ENCODE peak calls at places on chromosomes 6 and 20, in five cellular contexts. Y is Panc1, W is HCT116, L is esophagus muscularis mucosa, N is upper lobe of left lung. F is an unnamed sample. For H3K4me1, the result is how much of the 10 kb centered on the place peaks cover.

GRCh38 chr20:11810316-11811130 is 107.2 kb upstream of the BTBD3 start:
- DNase-seq in Y (no peak), W (no peak), L (no peak), N (no peak), F (no peak)

GRCh38 chr6:36851149-36851614 is 11.9 kb upstream of the CPNE5 start:
- DNase-seq in Y (no peak), W (peak), L (no peak), N (peak), F (peak)

GRCh38 chr6:33405541-33405940 is 5.3 kb upstream of the PHF1 start:
- DNase-seq in Y (no peak), W (no peak), L (no peak), N (no peak), F (no peak)

GRCh38 chr6:38720295-38720694 is 5.2 kb downstream of the DNAH8 start:
- DNase-seq in Y (no peak), W (peak), L (no peak), N (no peak), F (no peak)

GRCh38 chr6:128600397-128600951 is 80.1 kb upstream of the PTPRK start:
- DNase-seq in Y (no peak), W (no peak), L (no peak), N (no peak), F (no peak)

GRCh38 chr20:62477669-62478450 is 2.1 kb upstream of the GATA5 start:
- DNase-seq in Y (no peak), W (no peak), L (no peak), N (no peak), F (no peak)

GRCh38 chr6:21305827-21306469 is 287.6 kb upstream of the SOX4 start:
- DNase-seq in Y (no peak), W (no peak), L (no peak), N (no peak), F (no peak)

GRCh38 chr6:114939630-114940029 is 596.8 kb upstream of the HS3ST5 start:
- DNase-seq in Y (no peak), W (no peak), L (no peak), N (no peak), F (no peak)

GRCh38 chr6:118377711-118378414 is 170.2 kb upstream of the PLN start:
- DNase-seq in Y (no peak), W (no peak), L (no peak), N (peak), F (no peak)

GRCh38 chr6:71410681-71411080 is 122.1 kb downstream of the OGFRL1 start:
- DNase-seq in Y (no peak), W (no peak), L (no peak), N (no peak), F (no peak)

GRCh38 chr6:169099411-169100202 is 154.0 kb downstream of the THBS2 start:
- DNase-seq in Y (no peak), W (peak), L (peak), N (no peak), F (no peak)

GRCh38 chr6:155050311-155050710 is 55.2 kb downstream of the TIAM2 start:
- DNase-seq in Y (no peak), W (no peak), L (no peak), N (no peak), F (no peak)

GRCh38 chr6:159461266-159461665 is 231.8 kb downstream of the SOD2 start:
- DNase-seq in Y (no peak), W (no peak), L (no peak), N (no peak), F (no peak)

GRCh38 chr6:155436981-155437749 is 18.5 kb downstream of the NOX3 start:
- DNase-seq in Y (no peak), W (no peak), L (no peak), N (no peak), F (no peak)

GRCh38 chr6:101613556-101613955 is 220.0 kb downstream of the GRIK2 start:
- DNase-seq in Y (no peak), W (no peak), L (no peak), N (no peak), F (no peak)

GRCh38 chr6:14381225-14381887 is 263.8 kb downstream of the CD83 start:
- DNase-seq in Y (no peak), W (no peak), L (no peak), N (no peak), F (no peak)

GRCh38 chr6:48117246-48117645 is 6.2 kb upstream of the PTCHD4 start:
- DNase-seq in Y (no peak), W (no peak), L (no peak), N (no peak), F (no peak)

GRCh38 chr6:32240686-32241085 is 16.8 kb upstream of the NOTCH4 start:
- DNase-seq in Y (no peak), W (no peak), L (no peak), N (no peak), F (no peak)

GRCh38 chr20:63891061-63892002 is 3.6 kb upstream of the DNAJC5 start:
- DNase-seq in Y (no peak), W (no peak), L (no peak), N (peak), F (no peak)

GRCh38 chr20:63890201-63890576 is 4.7 kb upstream of the DNAJC5 start:
- DNase-seq in Y (no peak), W (no peak), L (no peak), N (no peak), F (no peak)

GRCh38 chr20:63886921-63887320 is 8.0 kb upstream of the DNAJC5 start:
- DNase-seq in Y (no peak), W (no peak), L (no peak), N (no peak), F (no peak)

GRCh38 chr20:63890616-63891015 is 4.3 kb upstream of the DNAJC5 start:
- DNase-seq in Y (no peak), W (no peak), L (no peak), N (peak), F (no peak)

DNA sequence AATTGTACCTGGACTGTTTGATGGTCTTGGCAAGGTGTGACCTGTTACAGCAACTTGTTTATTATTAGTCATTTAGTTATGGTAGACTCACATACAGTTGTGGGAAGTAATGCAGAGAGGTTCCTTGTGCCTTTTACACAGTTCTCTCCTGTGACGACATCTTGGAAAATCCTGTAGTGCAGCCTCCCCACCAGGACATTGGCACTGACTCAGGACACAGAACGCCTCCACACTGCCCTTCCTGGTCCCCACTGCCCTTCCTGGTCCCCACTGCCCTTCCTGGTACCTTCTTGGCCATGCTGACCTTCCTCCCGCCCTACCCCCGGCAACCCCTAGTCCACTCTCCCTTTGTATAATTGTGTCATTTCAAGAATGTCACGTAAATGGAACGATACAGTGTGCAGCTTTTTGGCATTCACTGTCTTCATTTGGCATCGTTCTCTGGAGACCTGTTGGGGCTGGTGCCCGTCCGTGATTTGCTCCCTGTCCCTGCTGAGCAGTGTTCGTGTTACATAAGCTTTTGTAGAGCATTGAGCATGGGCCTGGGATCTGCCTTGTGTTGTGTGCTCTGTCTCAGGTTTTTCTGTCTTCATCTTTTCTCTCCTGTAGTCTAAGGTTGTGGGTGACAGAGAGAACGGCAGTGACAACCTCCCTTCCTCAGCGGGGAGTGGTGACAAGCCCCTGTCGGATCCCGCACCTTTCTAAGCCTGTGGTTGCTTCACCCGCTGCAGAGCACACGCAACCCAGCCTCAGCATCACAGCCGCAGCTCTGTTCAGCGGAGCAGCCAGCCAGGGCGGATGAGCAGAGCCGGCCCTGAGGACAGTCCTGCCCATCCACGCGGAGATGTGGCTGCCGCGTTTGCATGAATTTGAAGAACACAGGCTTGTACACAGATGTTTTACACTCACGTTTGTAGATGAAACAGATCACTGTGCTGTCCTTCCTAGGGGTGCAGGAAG is 5.4 kb upstream of the DNAJC5 start:
- DNase-seq in Y (no peak), W (no peak), L (no peak), N (peak), F (no peak)
- H3K4me1 ChIP-seq in Y (under half), W (under half), L (under half), N (under half), F (under half)

GRCh38 chr6:30790734-30791383 is 46.5 kb upstream of the IER3 start:
- DNase-seq in Y (no peak), W (no peak), L (no peak), N (no peak), F (no peak)

GRCh38 chr6:30798501-30798900 is 54.2 kb upstream of the IER3 start:
- DNase-seq in Y (no peak), W (no peak), L (no peak), N (no peak), F (no peak)

GRCh38 chr6:30793521-30794194 is 49.3 kb upstream of the IER3 start:
- DNase-seq in Y (no peak), W (no peak), L (no peak), N (no peak), F (no peak)

GRCh38 chr6:30799210-30799609 is 54.9 kb upstream of the IER3 start:
- DNase-seq in Y (no peak), W (no peak), L (no peak), N (no peak), F (no peak)

GRCh38 chr6:30795549-30796293 is 51.4 kb upstream of the IER3 start:
- DNase-seq in Y (no peak), W (no peak), L (no peak), N (no peak), F (no peak)
- TF ChIP-seq POLR2AphosphoS5 in Y (no peak), W (no peak), L (no peak), N (no peak), F (no peak)

DNA sequence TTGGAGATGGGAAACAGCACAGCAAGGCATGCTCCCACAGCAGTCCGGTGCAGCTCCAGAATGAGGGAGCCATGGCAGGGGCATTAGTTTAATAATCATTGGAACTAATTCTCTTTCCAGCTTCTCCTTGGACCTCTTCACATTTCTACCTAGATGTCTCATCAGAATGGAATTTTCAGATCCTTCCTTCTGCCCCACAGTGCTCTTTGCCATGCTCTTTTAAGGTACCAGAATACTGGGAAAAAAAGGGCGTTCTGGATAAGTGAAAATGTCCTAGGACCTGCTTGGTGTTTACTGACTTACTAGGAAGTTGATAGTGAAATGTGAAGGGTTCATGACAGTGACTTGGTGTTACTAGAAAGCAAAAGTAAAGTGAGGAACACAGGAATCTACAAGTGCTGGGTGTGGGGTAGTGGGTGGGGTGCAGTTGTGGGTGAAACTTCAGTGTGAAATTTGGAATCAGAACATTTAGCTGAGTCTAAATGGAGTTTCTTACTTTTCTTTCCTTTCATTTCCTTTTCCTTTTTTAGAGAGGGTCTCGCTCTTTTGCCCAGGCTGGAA is 207.1 kb downstream of the ARID1B start:
- DNase-seq in Y (no peak), W (no peak), L (no peak), N (no peak), F (no peak)
- H3K4me1 ChIP-seq in Y (under half), W (under half), L (under half), N (under half), F (under half)

GRCh38 chr6:66361886-66362285 is 654.9 kb upstream of the EYS start:
- DNase-seq in Y (no peak), W (no peak), L (no peak), N (no peak), F (no peak)

GRCh38 chr6:66362888-66363287 is 655.9 kb upstream of the EYS start:
- DNase-seq in Y (no peak), W (no peak), L (no peak), N (no peak), F (no peak)
- TF ChIP-seq POLR2AphosphoS5 in Y (no peak), W (no peak), L (no peak), N (no peak), F (no peak)

GRCh38 chr6:134199848-134200606 is 117.9 kb downstream of the SGK1 start:
- DNase-seq in Y (no peak), W (no peak), L (no peak), N (no peak), F (no peak)
- H3K4me1 ChIP-seq in Y (under half), W (under half), L (under half), N (under half), F (under half)

DNA sequence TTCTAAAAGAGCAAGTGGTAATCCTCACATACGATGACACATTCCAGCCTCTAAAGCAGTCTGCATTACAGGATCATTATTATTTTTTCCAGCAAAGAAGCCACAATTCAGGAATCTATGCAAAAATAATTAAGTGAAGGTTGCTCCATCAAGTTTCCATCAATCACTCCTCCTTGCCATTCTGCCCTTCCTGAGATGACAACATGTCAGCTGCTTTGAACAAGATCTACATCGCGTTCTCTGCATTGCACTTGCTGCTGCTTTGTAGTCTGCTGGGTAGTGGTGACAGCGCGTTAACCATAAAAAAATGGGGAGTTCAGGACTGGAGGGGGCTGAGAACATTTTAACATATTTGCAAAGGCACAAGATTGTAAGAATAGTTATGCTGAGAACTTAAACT is 147.7 kb downstream of the GMPR start:
- DNase-seq in Y (no peak), W (no peak), L (no peak), N (no peak), F (no peak)
- TF ChIP-seq POLR2AphosphoS5 in Y (no peak), W (no peak), L (no peak), N (no peak), F (no peak)

GRCh38 chr20:17961600-17961965 is 7.0 kb downstream of the SNX5 start:
- DNase-seq in Y (no peak), W (no peak), L (no peak), N (no peak), F (no peak)

GRCh38 chr20:17958326-17959256 is 10.0 kb downstream of the SNX5 start:
- DNase-seq in Y (no peak), W (no peak), L (no peak), N (no peak), F (no peak)

GRCh38 chr20:17959257-17959627 is 9.4 kb downstream of the SNX5 start:
- DNase-seq in Y (no peak), W (no peak), L (no peak), N (no peak), F (no peak)

GRCh38 chr20:17963114-17963897 is 5.3 kb downstream of the SNX5 start:
- DNase-seq in Y (no peak), W (no peak), L (no peak), N (no peak), F (no peak)

DNA sequence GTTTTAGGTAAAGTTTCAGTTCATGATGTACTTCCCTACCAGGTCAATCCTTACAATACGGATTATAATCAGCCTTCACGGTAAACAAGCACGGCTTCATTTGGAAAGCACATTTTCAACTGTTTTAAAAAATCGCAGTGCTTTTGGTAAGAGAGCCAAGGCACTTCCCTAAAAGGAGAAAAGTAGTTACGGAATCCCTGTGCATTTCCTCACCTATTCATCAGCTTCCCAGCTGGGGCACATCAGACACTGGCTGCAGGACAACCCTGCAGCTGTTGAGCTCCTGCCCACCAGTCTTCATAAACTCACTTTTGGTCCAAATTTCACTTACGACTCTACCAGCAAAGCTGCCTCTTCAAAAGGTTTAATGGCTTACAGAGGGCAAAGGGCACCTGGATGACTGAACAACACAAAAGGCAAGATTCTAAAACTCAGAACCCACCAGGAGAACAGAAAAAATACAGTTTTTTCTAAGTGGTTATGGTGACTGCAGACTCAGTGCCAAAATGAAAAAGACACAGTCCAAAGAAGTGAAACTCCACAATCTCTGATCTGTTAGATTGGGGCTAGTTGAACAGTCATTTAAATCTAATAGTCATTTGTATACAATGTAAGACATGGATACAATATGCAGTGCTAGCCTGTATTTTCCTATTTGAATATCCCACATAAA is 7.5 kb downstream of the SNX5 start:
- DNase-seq in Y (no peak), W (no peak), L (no peak), N (no peak), F (peak)
- H3K4me1 ChIP-seq in Y (half or more), W (half or more), L (half or more), N (half or more), F (half or more)

F was measured in sigmoid colon.